ENCODE peak calls at places on chromosomes 7 and 10, in ten cellular contexts. V is HFFc6; G is right cardiac atrium; Z is SK-N-DZ; C is dorsolateral prefrontal cortex; A is GM06990; N is AG04449; H is stimulated activated CD4-positive, alpha-beta T cell treated with anti-CD3 and anti-CD28 coated beads, Interleukin-15, amount 100 ng/mL, for 24 hours; M is NCI-H82; R is suprapubic skin. W is an unnamed sample.
A peak's percentile ranks its signal among the peaks of the same experiment; 100 is the strongest.

GRCh38 chr7:18849130-18849529 is 268.3 kb downstream of the TWIST1 start:
- DNase-seq in G (no peak), A (no peak), C (no peak), N (no peak), H (no peak), R (no peak), V (no peak), M (no peak), Z (no peak), W (no peak)

GRCh38 chr7:154503962-154504550 is 451.9 kb downstream of the DPP6 start:
- DNase-seq in H (no peak), G (no peak), Z (peak; percentile 53), R (no peak), A (peak; percentile 4), C (no peak), V (peak; percentile 31), M (peak; percentile 75), N (no peak), W (no peak)

GRCh38 chr7:50359995-50360925 is 55.7 kb downstream of the IKZF1 start:
- DNase-seq in A (no peak), M (peak; percentile 73), C (no peak), H (peak; percentile 87), R (no peak), G (no peak), V (no peak), N (no peak), Z (no peak), W (peak; percentile 72)

GRCh38 chr10:121702351-121703320 is 104.4 kb upstream of the FGFR2 start:
- DNase-seq in C (no peak), G (no peak), N (peak; percentile 55), H (no peak), R (no peak), V (peak; percentile 77), Z (no peak), A (no peak), M (no peak), W (no peak)

GRCh38 chr7:111168182-111168581 is 77.3 kb downstream of the LRRN3 start:
- DNase-seq in R (no peak), Z (no peak), G (no peak), M (peak; percentile 20), H (no peak), A (no peak), C (no peak), V (no peak), N (no peak), W (no peak)

GRCh38 chr7:46933596-46933995 is 648.3 kb downstream of the TNS3 start:
- DNase-seq in Z (no peak), N (no peak), M (no peak), V (no peak), A (no peak), G (no peak), R (no peak), H (no peak), C (no peak), W (no peak)

GRCh38 chr7:54978364-54979116 is 40.3 kb upstream of the EGFR start:
- DNase-seq in R (no peak), M (no peak), H (no peak), V (no peak), G (no peak), Z (no peak), N (no peak), C (no peak), A (no peak), W (no peak)

GRCh38 chr7:149772236-149772820 is 1.1 kb downstream of the ZNF467 start:
- DNase-seq in M (peak; percentile 31), H (no peak), C (no peak), R (no peak), V (no peak), N (no peak), A (no peak), Z (no peak), G (no peak), W (peak; percentile 12)

GRCh38 chr10:1400129-1400865 is 337.0 kb downstream of the ADARB2 start:
- DNase-seq in A (no peak), H (no peak), C (no peak), G (no peak), Z (no peak), N (no peak), V (no peak), M (no peak), R (no peak), W (no peak)

GRCh38 chr10:94065344-94065743 is 71.6 kb downstream of the PLCE1 start:
- DNase-seq in R (no peak), M (no peak), V (no peak), H (no peak), A (no peak), Z (no peak), G (no peak), C (no peak), N (no peak), W (no peak)

GRCh38 chr10:91758303-91759146 is 39.7 kb upstream of the TNKS2 start:
- DNase-seq in C (no peak), N (peak; percentile 14), M (peak; percentile 63), H (no peak), R (no peak), V (peak; percentile 58), G (no peak), Z (peak; percentile 47), A (peak; percentile 13), W (no peak)

GRCh38 chr10:124183617-124184016 is 90.2 kb upstream of the CHST15 start:
- DNase-seq in R (no peak), N (no peak), M (no peak), H (no peak), V (no peak), A (no peak), C (no peak), G (no peak), Z (no peak), W (no peak)

GRCh38 chr10:15482168-15482567 is 111.1 kb upstream of the FAM171A1 start:
- DNase-seq in H (no peak), C (no peak), Z (no peak), M (no peak), V (no peak), N (no peak), G (no peak), A (no peak), R (no peak), W (no peak)

GRCh38 chr7:105187302-105188169 is 173.5 kb downstream of the KMT2E start:
- DNase-seq in M (peak; percentile 27), G (no peak), A (no peak), R (no peak), H (no peak), V (no peak), C (no peak), Z (no peak), N (no peak), W (no peak)

GRCh38 chr10:4588824-4589223 is 237.2 kb upstream of the AKR1E2 start:
- DNase-seq in R (no peak), M (no peak), H (no peak), C (no peak), N (no peak), Z (no peak), G (no peak), V (peak; percentile 21), A (no peak), W (no peak)

GRCh38 chr7:93044147-93044810 is 73.5 kb downstream of the SAMD9 start:
- DNase-seq in H (no peak), A (no peak), G (no peak), N (peak; percentile 97), Z (no peak), M (no peak), C (no peak), V (peak; percentile 35), R (no peak), W (no peak)

GRCh38 chr10:96721207-96721572 is 876 bp upstream of the PIK3AP1 start:
- DNase-seq in R (no peak), H (no peak), G (no peak), Z (no peak), C (no peak), V (no peak), M (no peak), N (no peak), A (no peak), W (no peak)

GRCh38 chr10:29345144-29345892 is 56.4 kb downstream of the LYZL1 start:
- DNase-seq in A (no peak), C (no peak), N (no peak), Z (no peak), M (no peak), H (no peak), V (no peak), R (no peak), G (no peak), W (no peak)

GRCh38 chr7:50612704-50613103 is 47.5 kb upstream of the DDC start:
- DNase-seq in V (no peak), H (no peak), C (no peak), A (no peak), Z (no peak), N (no peak), M (no peak), R (no peak), G (no peak), W (no peak)

GRCh38 chr10:36185096-36185495 is 543.0 kb upstream of the FZD8 start:
- DNase-seq in H (no peak), C (no peak), V (no peak), Z (no peak), N (no peak), M (no peak), G (no peak), R (no peak), A (no peak), W (no peak)

GRCh38 chr10:121459765-121460453 is 138.3 kb downstream of the FGFR2 start:
- DNase-seq in R (no peak), N (peak; percentile 37), V (no peak), C (no peak), Z (no peak), A (no peak), H (no peak), M (no peak), G (no peak), W (no peak)

GRCh38 chr7:55432937-55433784 is 68.0 kb downstream of the LANCL2 start:
- DNase-seq in M (peak; percentile 81), C (no peak), A (no peak), N (no peak), R (no peak), V (peak; percentile 43), H (no peak), Z (peak; percentile 70), G (no peak), W (no peak)

GRCh38 chr7:130381468-130382312 is 1.4 kb downstream of the CPA1 start:
- DNase-seq in G (no peak), V (no peak), N (no peak), H (no peak), A (no peak), Z (no peak), C (no peak), M (no peak), R (no peak), W (no peak)

GRCh38 chr7:54846272-54846671 is 87.3 kb upstream of the SEC61G start:
- DNase-seq in M (no peak), A (no peak), C (no peak), H (no peak), R (no peak), Z (no peak), N (no peak), V (no peak), G (no peak), W (no peak)

GRCh38 chr10:91220954-91221696 is 662 bp downstream of the PCGF5 start:
- DNase-seq in H (peak; percentile 48), N (no peak), C (no peak), M (peak; percentile 30), A (no peak), R (peak; percentile 64), G (peak; percentile 70), V (no peak), Z (no peak), W (peak; percentile 2)

GRCh38 chr7:38682602-38683001 is 51.4 kb upstream of the AMPH start:
- DNase-seq in N (no peak), R (no peak), M (peak; percentile 94), Z (no peak), G (no peak), C (no peak), H (no peak), V (no peak), A (no peak), W (no peak)

GRCh38 chr7:69067397-69067796 is 530.9 kb upstream of the AUTS2 start:
- DNase-seq in A (no peak), H (peak; percentile 7), C (no peak), R (no peak), Z (peak; percentile 7), V (no peak), M (peak; percentile 56), G (no peak), N (no peak), W (no peak)

GRCh38 chr7:74297516-74298233 is 8.5 kb downstream of the CLIP2 start:
- DNase-seq in V (no peak), N (no peak), A (no peak), R (no peak), C (no peak), M (no peak), G (no peak), H (no peak), Z (no peak), W (no peak)